ENCODE peak calls at places on chromosomes 3 and 15, in eight cellular contexts. One of them, this sample, is unnamed.

GRCh38 chr3:143120716-143121239 is 1.2 kb downstream of the CHST2 start:
- DNase-seq in RWPE1: peak; percentile 29
- DNase-seq in A549: peak; percentile 15
- DNase-seq in ascending aorta: no peak
- DNase-seq in HFF-Myc: no peak
- DNase-seq in IMR-90: peak; percentile 26
- DNase-seq in chondrocyte: no peak
- DNase-seq in colonic mucosa: peak; percentile 22
- DNase-seq in this sample: no peak

GRCh38 chr3:196688349-196688748 is 23.7 kb downstream of the CEP19 start:
- DNase-seq in RWPE1: peak; percentile 33
- DNase-seq in A549: no peak
- DNase-seq in ascending aorta: peak; percentile 28
- DNase-seq in HFF-Myc: no peak
- DNase-seq in IMR-90: peak; percentile 69
- DNase-seq in chondrocyte: no peak
- DNase-seq in colonic mucosa: peak; percentile 22
- DNase-seq in this sample: peak; percentile 88

GRCh38 chr3:186354100-186354499 is 7.9 kb downstream of the DGKG start:
- DNase-seq in RWPE1: no peak
- DNase-seq in A549: no peak
- DNase-seq in ascending aorta: no peak
- DNase-seq in HFF-Myc: no peak
- DNase-seq in IMR-90: no peak
- DNase-seq in chondrocyte: no peak
- DNase-seq in colonic mucosa: no peak
- DNase-seq in this sample: no peak

GRCh38 chr3:178310833-178311380 is 225.3 kb upstream of the KCNMB2 start:
- DNase-seq in RWPE1: no peak
- DNase-seq in A549: no peak
- DNase-seq in ascending aorta: no peak
- DNase-seq in HFF-Myc: no peak
- DNase-seq in IMR-90: no peak
- DNase-seq in chondrocyte: no peak
- DNase-seq in colonic mucosa: no peak
- DNase-seq in this sample: no peak

GRCh38 chr3:30693470-30694120 is 87.2 kb downstream of the TGFBR2 start:
- DNase-seq in RWPE1: peak; percentile 48
- DNase-seq in A549: peak; percentile 63
- DNase-seq in ascending aorta: no peak
- DNase-seq in HFF-Myc: peak; percentile 65
- DNase-seq in IMR-90: peak; percentile 77
- DNase-seq in chondrocyte: no peak
- DNase-seq in colonic mucosa: peak; percentile 47
- DNase-seq in this sample: peak; percentile 75

GRCh38 chr3:66527253-66527652 is 26.4 kb upstream of the LRIG1 start:
- DNase-seq in RWPE1: no peak
- DNase-seq in A549: no peak
- DNase-seq in ascending aorta: no peak
- DNase-seq in HFF-Myc: no peak
- DNase-seq in IMR-90: no peak
- DNase-seq in chondrocyte: no peak
- DNase-seq in colonic mucosa: no peak
- DNase-seq in this sample: peak; percentile 9

GRCh38 chr3:46609074-46609735 is 3.1 kb upstream of the FAM240A start:
- DNase-seq in RWPE1: no peak
- DNase-seq in A549: no peak
- DNase-seq in ascending aorta: no peak
- DNase-seq in HFF-Myc: no peak
- DNase-seq in IMR-90: no peak
- DNase-seq in chondrocyte: no peak
- DNase-seq in colonic mucosa: no peak
- DNase-seq in this sample: peak; percentile 18

GRCh38 chr3:99690761-99691369 is 52.5 kb downstream of the COL8A1 start:
- DNase-seq in RWPE1: no peak
- DNase-seq in A549: no peak
- DNase-seq in ascending aorta: no peak
- DNase-seq in HFF-Myc: no peak
- DNase-seq in IMR-90: no peak
- DNase-seq in chondrocyte: no peak
- DNase-seq in colonic mucosa: no peak
- DNase-seq in this sample: no peak

GRCh38 chr3:150921207-150921606 is 16.0 kb upstream of the MINDY4B start:
- DNase-seq in RWPE1: no peak
- DNase-seq in A549: no peak
- DNase-seq in ascending aorta: no peak
- DNase-seq in HFF-Myc: no peak
- DNase-seq in IMR-90: no peak
- DNase-seq in chondrocyte: no peak
- DNase-seq in colonic mucosa: no peak
- DNase-seq in this sample: peak; percentile 36

GRCh38 chr3:134251731-134252391 is 1.2 kb upstream of the RYK start:
- DNase-seq in RWPE1: no peak
- DNase-seq in A549: no peak
- DNase-seq in ascending aorta: no peak
- DNase-seq in HFF-Myc: no peak
- DNase-seq in IMR-90: no peak
- DNase-seq in chondrocyte: no peak
- DNase-seq in colonic mucosa: no peak
- DNase-seq in this sample: no peak

GRCh38 chr3:182369861-182370260 is 423.4 kb upstream of the ATP11B start:
- DNase-seq in RWPE1: no peak
- DNase-seq in A549: no peak
- DNase-seq in ascending aorta: no peak
- DNase-seq in HFF-Myc: no peak
- DNase-seq in IMR-90: no peak
- DNase-seq in chondrocyte: no peak
- DNase-seq in colonic mucosa: no peak
- DNase-seq in this sample: no peak

GRCh38 chr3:157487339-157487738 is 15.9 kb downstream of the VEPH1 start:
- DNase-seq in RWPE1: no peak
- DNase-seq in A549: no peak
- DNase-seq in ascending aorta: no peak
- DNase-seq in HFF-Myc: no peak
- DNase-seq in IMR-90: peak; percentile 67
- DNase-seq in chondrocyte: no peak
- DNase-seq in colonic mucosa: no peak
- DNase-seq in this sample: no peak

GRCh38 chr3:150745832-150746231 is 17.1 kb downstream of the SIAH2 start:
- DNase-seq in RWPE1: no peak
- DNase-seq in A549: no peak
- DNase-seq in ascending aorta: no peak
- DNase-seq in HFF-Myc: no peak
- DNase-seq in IMR-90: no peak
- DNase-seq in chondrocyte: no peak
- DNase-seq in colonic mucosa: no peak
- DNase-seq in this sample: no peak

GRCh38 chr3:11919390-11919789 is 72.7 kb upstream of the TAMM41 start:
- DNase-seq in RWPE1: no peak
- DNase-seq in A549: no peak
- DNase-seq in ascending aorta: no peak
- DNase-seq in HFF-Myc: no peak
- DNase-seq in IMR-90: no peak
- DNase-seq in chondrocyte: no peak
- DNase-seq in colonic mucosa: no peak
- DNase-seq in this sample: no peak

GRCh38 chr15:66885281-66885915 is 180.0 kb upstream of the SMAD3 start:
- DNase-seq in RWPE1: no peak
- DNase-seq in A549: no peak
- DNase-seq in ascending aorta: no peak
- DNase-seq in HFF-Myc: no peak
- DNase-seq in IMR-90: no peak
- DNase-seq in chondrocyte: no peak
- DNase-seq in colonic mucosa: peak; percentile 6
- DNase-seq in this sample: no peak

GRCh38 chr3:138457863-138458735 is 23.7 kb downstream of the ESYT3 start:
- DNase-seq in RWPE1: no peak
- DNase-seq in A549: no peak
- DNase-seq in ascending aorta: no peak
- DNase-seq in HFF-Myc: no peak
- DNase-seq in IMR-90: no peak
- DNase-seq in chondrocyte: no peak
- DNase-seq in colonic mucosa: no peak
- DNase-seq in this sample: no peak

DNA sequence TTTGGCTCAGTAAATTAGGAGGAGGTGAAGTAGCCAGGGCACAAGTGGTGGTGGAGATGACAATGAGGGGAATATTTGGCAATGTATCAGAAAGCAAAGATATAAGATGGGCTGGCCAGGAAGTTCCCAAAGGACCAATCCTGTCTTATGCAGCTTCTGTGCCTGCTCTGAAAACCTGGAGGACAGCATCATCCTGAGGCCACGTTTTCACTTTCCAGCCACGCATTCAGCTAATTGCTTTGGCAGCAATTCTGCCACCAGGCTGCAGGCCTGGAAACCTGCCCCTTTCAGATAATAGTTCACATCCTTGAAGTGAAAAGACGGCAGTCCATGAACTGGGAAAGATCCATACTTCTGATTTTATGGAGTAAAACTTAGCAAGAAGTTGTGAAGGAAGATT is 682.4 kb downstream of the GRM7 start:
- DNase-seq in RWPE1: no peak
- DNase-seq in A549: no peak
- DNase-seq in ascending aorta: no peak
- DNase-seq in HFF-Myc: no peak
- DNase-seq in IMR-90: no peak
- DNase-seq in chondrocyte: no peak
- DNase-seq in colonic mucosa: no peak
- DNase-seq in this sample: no peak
- TF ChIP-seq CTCF in RWPE1: no peak
- TF ChIP-seq CTCF in A549: no peak
- TF ChIP-seq CTCF in ascending aorta: no peak
- TF ChIP-seq CTCF in HFF-Myc: no peak
- TF ChIP-seq CTCF in IMR-90: no peak
- TF ChIP-seq CTCF in chondrocyte: no peak
- TF ChIP-seq CTCF in colonic mucosa: no peak
- TF ChIP-seq CTCF in this sample: no peak

DNA sequence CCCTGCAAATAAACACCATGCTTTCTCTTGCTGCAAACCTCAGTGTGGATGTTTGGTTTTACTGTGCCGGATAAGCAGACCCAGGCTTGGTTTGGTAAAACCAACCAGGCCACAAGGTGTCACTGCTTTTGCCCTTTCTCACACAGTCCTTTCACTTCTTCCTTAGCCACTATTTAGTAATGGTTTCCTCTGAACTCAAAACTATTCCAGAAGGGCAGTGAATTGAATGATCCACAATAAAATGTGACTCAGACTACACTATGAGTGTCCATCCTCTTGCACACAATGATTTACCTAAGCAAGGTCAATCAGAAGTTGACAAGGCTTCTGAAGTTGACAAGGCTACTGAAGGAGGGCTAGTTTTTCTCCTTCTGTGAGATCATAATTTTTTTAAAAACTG is 552.4 kb upstream of the CCDC54 start:
- DNase-seq in RWPE1: no peak
- DNase-seq in A549: no peak
- DNase-seq in ascending aorta: no peak
- DNase-seq in HFF-Myc: no peak
- DNase-seq in IMR-90: peak; percentile 65
- DNase-seq in chondrocyte: no peak
- DNase-seq in colonic mucosa: no peak
- DNase-seq in this sample: peak; percentile 35
- TF ChIP-seq CTCF in RWPE1: no peak
- TF ChIP-seq CTCF in A549: no peak
- TF ChIP-seq CTCF in ascending aorta: no peak
- TF ChIP-seq CTCF in HFF-Myc: peak; percentile 48
- TF ChIP-seq CTCF in IMR-90: peak; percentile 36
- TF ChIP-seq CTCF in chondrocyte: peak; percentile 60
- TF ChIP-seq CTCF in colonic mucosa: no peak
- TF ChIP-seq CTCF in this sample: no peak

DNA sequence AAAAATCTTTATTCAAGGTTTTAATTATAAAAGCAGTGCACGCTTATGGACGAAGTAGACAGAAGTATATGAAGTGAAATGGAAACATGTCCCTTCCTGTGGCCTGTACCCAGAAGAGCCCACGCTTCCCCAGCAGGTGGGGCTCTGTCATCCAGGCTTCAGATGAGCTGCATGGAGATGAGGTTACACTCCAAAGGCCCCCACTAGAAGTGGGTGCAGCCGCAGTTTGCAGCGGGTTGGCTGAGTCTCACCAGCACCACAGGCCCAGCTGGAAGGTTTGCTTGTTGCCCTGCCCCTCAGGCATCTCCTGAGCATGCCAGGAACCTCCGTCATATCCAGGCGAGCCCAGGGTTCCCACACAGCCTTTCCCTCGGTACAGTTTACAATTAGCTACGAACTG is 33.1 kb downstream of the PRR20G start:
- DNase-seq in RWPE1: peak; percentile 40
- DNase-seq in A549: peak; percentile 40
- DNase-seq in ascending aorta: no peak
- DNase-seq in HFF-Myc: no peak
- DNase-seq in IMR-90: no peak
- DNase-seq in chondrocyte: no peak
- DNase-seq in colonic mucosa: no peak
- DNase-seq in this sample: peak; percentile 74
- TF ChIP-seq CTCF in RWPE1: peak; percentile 13
- TF ChIP-seq CTCF in A549: peak; percentile 32
- TF ChIP-seq CTCF in ascending aorta: no peak
- TF ChIP-seq CTCF in HFF-Myc: peak; percentile 48
- TF ChIP-seq CTCF in IMR-90: peak; percentile 13
- TF ChIP-seq CTCF in chondrocyte: peak; percentile 59
- TF ChIP-seq CTCF in colonic mucosa: no peak
- TF ChIP-seq CTCF in this sample: peak; percentile 58

GRCh38 chr3:56111651-56112250 is 356.5 kb downstream of the ERC2 start:
- DNase-seq in RWPE1: no peak
- DNase-seq in A549: no peak
- DNase-seq in ascending aorta: no peak
- DNase-seq in HFF-Myc: no peak
- DNase-seq in IMR-90: no peak
- DNase-seq in chondrocyte: no peak
- DNase-seq in colonic mucosa: no peak
- DNase-seq in this sample: no peak

GRCh38 chr3:56119575-56120349 is 348.5 kb downstream of the ERC2 start:
- DNase-seq in RWPE1: peak; percentile 24
- DNase-seq in A549: no peak
- DNase-seq in ascending aorta: no peak
- DNase-seq in HFF-Myc: no peak
- DNase-seq in IMR-90: peak; percentile 18
- DNase-seq in chondrocyte: no peak
- DNase-seq in colonic mucosa: peak; percentile 28
- DNase-seq in this sample: peak; percentile 80

GRCh38 chr3:56115199-56115598 is 353.1 kb downstream of the ERC2 start:
- DNase-seq in RWPE1: no peak
- DNase-seq in A549: no peak
- DNase-seq in ascending aorta: no peak
- DNase-seq in HFF-Myc: no peak
- DNase-seq in IMR-90: no peak
- DNase-seq in chondrocyte: no peak
- DNase-seq in colonic mucosa: no peak
- DNase-seq in this sample: no peak

GRCh38 chr3:56118968-56119367 is 349.3 kb downstream of the ERC2 start:
- DNase-seq in RWPE1: no peak
- DNase-seq in A549: no peak
- DNase-seq in ascending aorta: no peak
- DNase-seq in HFF-Myc: no peak
- DNase-seq in IMR-90: no peak
- DNase-seq in chondrocyte: no peak
- DNase-seq in colonic mucosa: no peak
- DNase-seq in this sample: peak; percentile 69

DNA sequence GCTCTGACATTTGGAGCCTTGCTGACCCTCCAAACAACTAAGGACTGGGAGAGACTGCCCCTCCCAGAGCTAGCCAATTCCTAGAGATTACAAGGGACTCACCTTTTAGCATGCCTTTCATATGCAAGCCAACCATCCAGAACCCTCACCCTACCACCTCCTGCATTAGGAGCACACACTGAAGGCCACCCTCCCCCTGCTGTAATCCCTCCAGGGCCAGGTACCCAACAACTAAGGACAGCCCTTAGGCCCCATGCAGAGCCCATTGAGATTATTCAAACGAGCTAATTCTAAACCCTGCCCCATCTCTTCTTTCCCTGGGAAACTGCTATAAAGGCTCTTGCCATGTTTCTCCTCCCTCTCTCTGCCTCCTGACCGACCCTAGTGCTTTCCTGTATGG is 352.6 kb downstream of the ERC2 start:
- DNase-seq in RWPE1: no peak
- DNase-seq in A549: no peak
- DNase-seq in ascending aorta: no peak
- DNase-seq in HFF-Myc: no peak
- DNase-seq in IMR-90: no peak
- DNase-seq in chondrocyte: no peak
- DNase-seq in colonic mucosa: no peak
- DNase-seq in this sample: no peak
- TF ChIP-seq CTCF in RWPE1: no peak
- TF ChIP-seq CTCF in A549: no peak
- TF ChIP-seq CTCF in ascending aorta: no peak
- TF ChIP-seq CTCF in HFF-Myc: no peak
- TF ChIP-seq CTCF in IMR-90: no peak
- TF ChIP-seq CTCF in chondrocyte: no peak
- TF ChIP-seq CTCF in colonic mucosa: no peak
- TF ChIP-seq CTCF in this sample: no peak